ENCODE peak calls at places on chromosomes 1 and 21, in six cellular contexts. W, B, I, A, V and X are unnamed samples.
A peak's percentile ranks its signal among the peaks of the same experiment; 100 is the strongest.

GRCh38 chr1:238647877-238648276 is 738.5 kb upstream of the CHRM3 start:
- DNase-seq in W (no peak), B (no peak), I (no peak), A (no peak), V (no peak), X (no peak)

GRCh38 chr1:12486401-12487005 is 131.5 kb downstream of the DHRS3 start:
- DNase-seq in W (no peak), B (peak; percentile 74), I (peak; percentile 84), A (no peak), V (peak; percentile 86), X (peak; percentile 70)

GRCh38 chr1:235199441-235199840 is 38.4 kb upstream of the RBM34 start:
- DNase-seq in W (no peak), B (no peak), I (no peak), A (no peak), V (no peak), X (no peak)

GRCh38 chr1:24643362-24644346 is 552 bp downstream of the SRRM1 start:
- DNase-seq in W (no peak), B (no peak), I (no peak), A (peak; percentile 44), V (no peak), X (no peak)

GRCh38 chr1:151811181-151811580 is 6.0 kb upstream of the LINGO4 start:
- DNase-seq in W (no peak), B (no peak), I (no peak), A (no peak), V (no peak), X (no peak)

GRCh38 chr1:156146749-156147405 is 6.5 kb upstream of the SEMA4A start:
- DNase-seq in W (no peak), B (no peak), I (no peak), A (no peak), V (peak; percentile 84), X (no peak)

GRCh38 chr1:5562769-5563168 is 429.5 kb downstream of the NPHP4 start:
- DNase-seq in W (no peak), B (no peak), I (no peak), A (no peak), V (no peak), X (no peak)

GRCh38 chr21:15761508-15762100 is 31.8 kb downstream of the USP25 start:
- DNase-seq in W (no peak), B (no peak), I (no peak), A (peak; percentile 83), V (no peak), X (no peak)

GRCh38 chr1:223133301-223133823 is 9.7 kb downstream of the TLR5 start:
- DNase-seq in W (no peak), B (no peak), I (no peak), A (no peak), V (no peak), X (no peak)

GRCh38 chr1:159898527-159898926 is 1.4 kb downstream of the CFAP45 start:
- DNase-seq in W (no peak), B (no peak), I (no peak), A (no peak), V (no peak), X (no peak)

GRCh38 chr1:45365051-45365450 is 24.8 kb upstream of the MUTYH start:
- DNase-seq in W (no peak), B (no peak), I (no peak), A (no peak), V (no peak), X (no peak)

GRCh38 chr1:190022709-190023108 is 455.0 kb downstream of the BRINP3 start:
- DNase-seq in W (no peak), B (no peak), I (no peak), A (no peak), V (no peak), X (no peak)

GRCh38 chr1:182615468-182616129 is 11.4 kb upstream of the RGS16 start:
- DNase-seq in W (no peak), B (peak; percentile 72), I (peak; percentile 58), A (no peak), V (peak; percentile 90), X (peak; percentile 46)

GRCh38 chr1:227741166-227741870 is 6.1 kb downstream of the SNAP47 start:
- DNase-seq in W (no peak), B (no peak), I (no peak), A (no peak), V (peak; percentile 61), X (no peak)

GRCh38 chr1:54577612-54578011 is 29.6 kb downstream of the ACOT11 start:
- DNase-seq in W (no peak), B (peak; percentile 94), I (peak; percentile 86), A (peak; percentile 72), V (peak; percentile 94), X (peak; percentile 63)

GRCh38 chr1:229086091-229086490 is 184.8 kb upstream of the RAB4A start:
- DNase-seq in W (no peak), B (no peak), I (no peak), A (no peak), V (no peak), X (no peak)

GRCh38 chr1:206037521-206037920 is 13.8 kb upstream of the CTSE start:
- DNase-seq in W (no peak), B (no peak), I (no peak), A (no peak), V (no peak), X (no peak)

GRCh38 chr1:240776237-240776636 is 164.3 kb upstream of the GREM2 start:
- DNase-seq in W (no peak), B (no peak), I (no peak), A (peak; percentile 31), V (no peak), X (no peak)

GRCh38 chr1:211604548-211604947 is 25.6 kb upstream of the SLC30A1 start:
- DNase-seq in W (no peak), B (no peak), I (no peak), A (no peak), V (no peak), X (no peak)

GRCh38 chr1:211605034-211605433 is 26.1 kb upstream of the SLC30A1 start:
- DNase-seq in W (no peak), B (no peak), I (no peak), A (no peak), V (no peak), X (no peak)

GRCh38 chr1:211603713-211604112 is 24.8 kb upstream of the SLC30A1 start:
- DNase-seq in W (no peak), B (no peak), I (no peak), A (no peak), V (no peak), X (no peak)

GRCh38 chr1:211601982-211602644 is 23.2 kb upstream of the SLC30A1 start:
- DNase-seq in W (no peak), B (no peak), I (no peak), A (no peak), V (no peak), X (no peak)

DNA sequence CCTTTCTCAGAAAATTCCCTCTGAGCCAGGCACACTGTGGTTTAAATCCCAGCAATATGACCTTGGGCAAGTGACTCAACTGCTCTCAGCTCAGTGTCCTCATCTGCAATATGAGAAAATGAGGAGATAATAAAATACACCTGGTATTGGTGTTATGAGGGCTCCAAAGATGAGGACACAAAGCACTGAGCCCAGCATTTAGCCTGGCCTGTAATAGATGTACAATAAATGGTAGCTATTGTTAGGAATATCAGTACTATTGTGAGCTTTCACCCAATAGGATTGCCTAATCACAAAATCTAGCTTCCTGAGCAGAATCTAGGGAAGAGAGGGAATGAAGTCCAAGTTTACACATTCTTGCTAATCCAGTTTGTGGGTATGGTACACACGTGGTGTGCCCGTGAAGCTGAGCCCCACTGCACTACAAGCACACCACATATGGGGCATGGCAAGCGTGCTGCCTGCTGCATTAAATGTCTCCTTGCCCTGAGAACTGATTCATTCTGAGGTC is 24.3 kb upstream of the SLC30A1 start:
- DNase-seq in W (no peak), B (no peak), I (no peak), A (peak; percentile 60), V (no peak), X (no peak)
- H3K27ac ChIP-seq in W (no peak overlapping the region), B (no peak overlapping the region), I (no peak overlapping the region), A (no peak overlapping the region), V (no peak overlapping the region), X (no peak overlapping the region)

GRCh38 chr1:28087614-28088167 is 719 bp downstream of the EYA3 start:
- DNase-seq in W (no peak), B (no peak), I (no peak), A (no peak), V (no peak), X (peak; percentile 28)
- TF ChIP-seq CTCF in W (no peak), B (no peak), I (no peak), A (no peak), V (no peak), X (no peak)

GRCh38 chr1:224378855-224379631 is 22.4 kb downstream of the CNIH4 start:
- DNase-seq in W (no peak), B (no peak), I (no peak), A (no peak), V (no peak), X (no peak)

GRCh38 chr1:224381880-224382548 is 25.3 kb downstream of the CNIH4 start:
- DNase-seq in W (no peak), B (no peak), I (no peak), A (no peak), V (no peak), X (no peak)

GRCh38 chr1:224375059-224375458 is 18.4 kb downstream of the CNIH4 start:
- DNase-seq in W (no peak), B (no peak), I (no peak), A (no peak), V (no peak), X (no peak)

GRCh38 chr1:224380003-224380402 is 23.3 kb downstream of the CNIH4 start:
- DNase-seq in W (peak; percentile 59), B (no peak), I (no peak), A (no peak), V (no peak), X (no peak)

GRCh38 chr1:224377676-224378006 is 21.0 kb downstream of the CNIH4 start:
- DNase-seq in W (no peak), B (no peak), I (no peak), A (no peak), V (no peak), X (no peak)
- H3K4me1 ChIP-seq in W (peaks cover 85% of the 10 kb centered on the region), B (no peaks in the 10 kb centered on the region), I (peaks cover 21% of the 10 kb centered on the region), A (no peaks in the 10 kb centered on the region), V (peaks cover 22% of the 10 kb centered on the region), X (no peaks in the 10 kb centered on the region)

DNA sequence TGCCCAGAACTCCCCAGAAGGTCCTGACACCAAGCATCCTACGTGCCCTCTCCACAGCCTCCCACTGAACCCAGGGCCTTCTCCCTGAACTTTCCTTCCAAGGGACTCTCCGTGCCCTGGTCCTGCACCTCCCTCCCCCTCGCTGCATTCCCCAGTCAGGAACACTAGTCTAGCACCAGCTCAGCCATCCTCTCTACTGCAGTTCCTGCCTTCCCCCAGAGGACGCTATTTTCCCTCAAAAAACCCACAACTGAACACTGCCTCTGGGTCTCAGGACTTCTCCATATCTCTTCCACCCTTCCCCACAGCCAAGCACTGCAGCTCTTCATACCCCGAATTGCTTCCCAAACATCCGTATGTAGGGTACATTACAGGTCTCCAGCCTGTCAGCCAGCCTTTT is 12.6 kb upstream of the ARTN start:
- DNase-seq in W (no peak), B (no peak), I (no peak), A (no peak), V (no peak), X (no peak)
- H3K27ac ChIP-seq in W (no peak overlapping the region), B (no peak overlapping the region), I (no peak overlapping the region), A (no peak overlapping the region), V (no peak overlapping the region), X (no peak overlapping the region)